ENCODE peak calls at places on chromosomes 7 and 10, in five cellular contexts. A is HCT116, K is left lung, I is kidney, M is ovary. H is an unnamed sample.

GRCh38 chr10:92699518-92700272 is 9.9 kb downstream of the HHEX start:
- DNase-seq in A (no peak), K (no peak), I (no peak), M (no peak), H (peak; percentile 39)

GRCh38 chr7:21767300-21767900 is 178.3 kb downstream of the CDCA7L start:
- DNase-seq in A (peak; percentile 91), K (no peak), I (no peak), M (no peak), H (peak; percentile 85)

GRCh38 chr10:13939391-13939790 is 352.6 kb downstream of the PRPF18 start:
- DNase-seq in A (no peak), K (no peak), I (no peak), M (no peak), H (peak; percentile 38)

GRCh38 chr10:19412531-19412930 is 363.9 kb downstream of the MALRD1 start:
- DNase-seq in A (no peak), K (no peak), I (no peak), M (no peak), H (peak; percentile 43)

GRCh38 chr7:120550494-120551048 is 277.6 kb downstream of the KCND2 start:
- DNase-seq in A (no peak), K (no peak), I (no peak), M (no peak), H (peak; percentile 64)

GRCh38 chr10:20017961-20018360 is 201.7 kb downstream of the PLXDC2 start:
- DNase-seq in A (no peak), K (no peak), I (no peak), M (no peak), H (peak; percentile 28)

GRCh38 chr10:97974526-97975525 is 55.6 kb downstream of the CRTAC1 start:
- DNase-seq in A (no peak), K (no peak), I (no peak), M (no peak), H (peak; percentile 20)

GRCh38 chr7:131383417-131383816 is 55.7 kb downstream of the MKLN1 start:
- DNase-seq in A (no peak), K (no peak), I (no peak), M (no peak), H (peak; percentile 52)

GRCh38 chr10:87639493-87639892 is 20.2 kb upstream of the PAPSS2 start:
- DNase-seq in A (no peak), K (no peak), I (no peak), M (no peak), H (no peak)

GRCh38 chr10:101066146-101066889 is 4.5 kb downstream of the KAZALD1 start:
- DNase-seq in A (peak; percentile 87), K (peak; percentile 88), I (peak; percentile 94), M (peak; percentile 50), H (peak; percentile 75)

GRCh38 chr10:117391436-117392205 is 16.4 kb upstream of the PDZD8 start:
- DNase-seq in A (no peak), K (no peak), I (no peak), M (no peak), H (peak; percentile 59)

GRCh38 chr7:82091126-82091682 is 321.4 kb upstream of the HGF start:
- DNase-seq in A (no peak), K (no peak), I (no peak), M (no peak), H (no peak)

GRCh38 chr10:480928-481551 is 208.4 kb downstream of the DIP2C start:
- DNase-seq in A (no peak), K (no peak), I (peak; percentile 65), M (no peak), H (peak; percentile 46)

DNA sequence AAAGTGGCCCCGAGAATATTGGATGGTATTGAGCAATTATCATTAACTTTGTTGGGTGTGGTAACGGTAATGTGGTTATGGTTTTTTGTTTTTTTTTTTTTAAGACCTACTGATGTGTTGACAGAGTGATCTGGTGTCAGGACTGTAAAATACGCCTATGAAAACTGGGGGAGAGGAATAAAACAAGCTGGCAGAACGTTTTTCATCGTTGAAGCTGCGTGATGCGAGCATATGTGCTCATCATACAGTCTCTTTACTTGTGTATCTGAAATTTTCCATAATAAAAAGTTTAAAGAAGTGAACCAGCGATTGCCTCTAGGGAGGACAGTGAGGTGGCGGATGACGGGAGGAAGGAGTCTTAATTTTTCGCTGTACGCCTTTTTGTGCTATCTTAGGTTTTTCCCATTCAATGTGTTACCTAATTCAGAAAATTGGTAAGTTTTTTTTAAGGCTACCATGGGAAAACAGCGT is 828 bp upstream of the WAPL start:
- DNase-seq in A (no peak), K (no peak), I (no peak), M (no peak), H (no peak)
- H3K27ac ChIP-seq in A (peak overlapping the region; percentile 85), K (peak overlapping the region; percentile 95), I (peak overlapping the region; percentile 71), M (peak overlapping the region; percentile 76), H (peak overlapping the region; percentile 79)

GRCh38 chr10:48931188-48931587 is 8.5 kb downstream of the LRRC18 start:
- DNase-seq in A (no peak), K (no peak), I (no peak), M (no peak), H (peak; percentile 36)
- TF ChIP-seq CTCF in A (no peak), K (no peak), I (no peak), M (no peak), H (no peak)

DNA sequence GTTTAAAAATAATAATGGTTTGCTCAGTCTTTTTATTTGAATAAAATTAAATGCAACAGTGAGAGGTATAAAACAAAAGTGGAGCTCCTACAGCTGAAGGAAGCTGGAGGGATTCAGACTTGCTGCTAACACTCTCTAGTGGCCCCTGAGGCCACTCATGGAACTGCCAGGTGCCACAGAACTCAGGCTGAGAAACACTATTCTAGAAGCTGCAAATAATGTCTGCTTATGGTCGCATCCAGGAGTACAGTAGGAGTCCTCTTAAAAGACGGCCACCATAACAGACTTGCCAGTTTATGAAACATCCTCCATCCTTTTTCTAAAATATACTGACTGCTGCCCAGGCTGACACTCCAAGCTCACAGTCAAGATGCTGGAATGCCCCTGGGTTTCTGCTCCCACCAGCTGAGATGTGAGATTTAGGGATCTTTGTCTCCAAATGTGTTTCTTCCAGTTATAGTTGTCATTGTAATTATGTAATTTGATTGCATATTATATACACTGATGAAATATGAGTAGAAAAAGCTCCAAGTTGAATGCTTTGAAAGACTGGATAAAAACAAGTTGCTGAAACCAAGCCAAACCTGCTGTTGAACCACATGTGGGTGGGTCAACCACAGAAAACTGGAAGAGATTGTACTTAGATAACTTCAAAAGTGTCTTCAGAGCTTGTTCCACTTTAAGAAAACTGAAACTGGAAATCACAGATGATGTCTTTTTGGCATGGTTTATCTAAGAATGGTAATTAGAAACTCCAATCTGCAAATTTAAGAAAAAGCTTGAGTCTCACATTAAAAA is 213.7 kb upstream of the AOAH start:
- DNase-seq in A (no peak), K (no peak), I (no peak), M (no peak), H (no peak)
- H3K27ac ChIP-seq in A (no peak overlapping the region), K (no peak overlapping the region), I (no peak overlapping the region), M (no peak overlapping the region), H (no peak overlapping the region)

GRCh38 chr10:60549686-60550085 is 160.0 kb upstream of the ANK3 start:
- DNase-seq in A (peak; percentile 28), K (no peak), I (no peak), M (no peak), H (peak; percentile 19)
- TF ChIP-seq CTCF in A (peak; percentile 63), K (no peak), I (peak; percentile 5), M (no peak), H (peak; percentile 30)

GRCh38 chr7:44883961-44884360 is 1.4 kb downstream of the PURB start:
- DNase-seq in A (no peak), K (no peak), I (no peak), M (no peak), H (no peak)
- H3K27ac ChIP-seq in A (no peak overlapping the region), K (peak overlapping the region; percentile 97), I (no peak overlapping the region), M (no peak overlapping the region), H (peak overlapping the region; percentile 100)

GRCh38 chr7:155861480-155861868 is 49.2 kb upstream of the SHH start:
- DNase-seq in A (no peak), K (no peak), I (no peak), M (no peak), H (no peak)

GRCh38 chr7:155862088-155862487 is 49.8 kb upstream of the SHH start:
- DNase-seq in A (no peak), K (no peak), I (no peak), M (no peak), H (no peak)

GRCh38 chr7:155863721-155864151 is 51.5 kb upstream of the SHH start:
- DNase-seq in A (no peak), K (no peak), I (no peak), M (no peak), H (no peak)

GRCh38 chr7:155860840-155861479 is 48.7 kb upstream of the SHH start:
- DNase-seq in A (no peak), K (peak; percentile 59), I (peak; percentile 90), M (peak; percentile 60), H (no peak)

DNA sequence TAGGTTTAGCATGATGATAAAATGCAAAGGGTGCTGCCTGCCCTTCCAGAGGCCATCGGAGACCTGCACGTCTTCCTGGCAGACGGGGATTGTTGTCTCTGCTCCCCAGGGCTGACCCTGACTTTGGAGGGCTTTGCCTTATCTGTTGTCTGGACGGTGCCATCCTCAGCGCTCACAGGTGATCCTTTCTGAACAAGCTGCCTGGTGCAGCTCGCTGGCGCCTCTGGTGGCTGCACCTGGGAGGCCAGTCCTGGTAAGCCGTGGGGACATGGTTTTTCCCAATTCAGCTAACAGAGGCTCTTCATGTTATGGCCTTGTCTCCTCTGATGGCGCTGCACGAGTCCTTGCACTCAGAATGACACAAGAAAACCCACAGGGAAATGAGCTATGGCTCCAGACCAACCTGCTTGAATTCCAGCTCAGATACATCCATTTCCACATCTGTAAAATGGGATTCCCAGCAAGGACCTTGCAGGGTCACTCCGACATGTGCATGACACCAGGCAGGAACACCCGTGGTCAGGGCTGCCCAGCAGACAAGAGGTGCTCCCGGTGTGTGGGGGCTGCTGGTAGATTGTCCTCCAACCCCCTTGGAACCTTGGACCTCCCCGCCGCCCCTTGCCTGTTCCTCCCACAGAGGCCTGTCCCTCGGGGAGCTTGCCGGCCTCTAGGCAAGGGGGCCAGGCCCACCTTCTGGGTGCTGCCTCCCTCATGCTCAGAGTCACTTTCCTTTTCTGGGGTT is 50.4 kb upstream of the SHH start:
- DNase-seq in A (no peak), K (no peak), I (no peak), M (no peak), H (no peak)
- TF ChIP-seq CTCF in A (no peak), K (no peak), I (no peak), M (no peak), H (no peak)